ENCODE peak calls at places on chromosome 4, in five cellular contexts. M is IMR-90, X is mesenchymal stem cell, V is H9, W is mesendoderm. T is an unnamed sample.

GRCh38 chr4:89482248-89482647 is 174.6 kb upstream of the GPRIN3 start:
- DNase-seq in X (peak; percentile 36), W (peak; percentile 88), M (peak; percentile 53), V (peak; percentile 39), T (no peak)

GRCh38 chr4:152605641-152606304 is 69.9 kb upstream of the FBXW7 start:
- DNase-seq in W (peak; percentile 94), V (no peak), X (peak; percentile 90), M (peak; percentile 34), T (no peak)

GRCh38 chr4:186743261-186743660 is 19.6 kb upstream of the FAT1 start:
- DNase-seq in M (no peak), V (no peak), X (no peak), W (no peak), T (no peak)

GRCh38 chr4:87985097-87985886 is 9.8 kb downstream of the SPP1 start:
- DNase-seq in W (peak; percentile 86), M (peak; percentile 35), V (peak; percentile 81), X (peak; percentile 64), T (peak; percentile 74)

GRCh38 chr4:158588777-158589176 is 67.1 kb downstream of the RXFP1 start:
- DNase-seq in V (no peak), M (no peak), W (no peak), X (no peak), T (no peak)

GRCh38 chr4:41517747-41518146 is 20.2 kb upstream of the LIMCH1 start:
- DNase-seq in V (no peak), X (no peak), M (no peak), W (no peak), T (no peak)

GRCh38 chr4:67746797-67747495 is 7.2 kb downstream of the GNRHR start:
- DNase-seq in V (no peak), W (peak; percentile 40), M (peak; percentile 51), X (peak; percentile 51), T (no peak)

GRCh38 chr4:165415910-165416309 is 37.1 kb downstream of the CPE start:
- DNase-seq in X (no peak), V (no peak), M (no peak), W (no peak), T (no peak)

GRCh38 chr4:185657191-185657590 is 121.9 kb upstream of the PDLIM3 start:
- DNase-seq in V (no peak), X (no peak), W (no peak), M (no peak), T (no peak)

GRCh38 chr4:22014222-22014741 is 65.7 kb upstream of the KCNIP4 start:
- DNase-seq in V (no peak), W (no peak), M (no peak), X (peak; percentile 15), T (no peak)

GRCh38 chr4:107312366-107312765 is 276.3 kb upstream of the DKK2 start:
- DNase-seq in W (no peak), M (peak; percentile 21), V (no peak), X (no peak), T (no peak)

GRCh38 chr4:89829470-89830138 is 7.4 kb downstream of the SNCA start:
- DNase-seq in M (no peak), X (peak; percentile 45), W (no peak), V (no peak), T (no peak)

GRCh38 chr4:1910643-1911042 is 39.5 kb downstream of the NSD2 start:
- DNase-seq in X (peak; percentile 78), W (peak; percentile 80), V (peak; percentile 62), M (peak; percentile 66), T (peak; percentile 21)

GRCh38 chr4:86960557-86960959 is 25.7 kb downstream of the AFF1 start:
- DNase-seq in M (peak; percentile 46), V (no peak), W (peak; percentile 63), X (peak; percentile 56), T (no peak)

GRCh38 chr4:148166132-148166531 is 276.1 kb downstream of the NR3C2 start:
- DNase-seq in W (no peak), M (no peak), X (no peak), V (no peak), T (no peak)

GRCh38 chr4:120446051-120446567 is 379.5 kb upstream of the MAD2L1 start:
- DNase-seq in X (peak; percentile 33), W (no peak), M (no peak), V (no peak), T (no peak)

GRCh38 chr4:187618701-187619278 is 376.8 kb upstream of the ZFP42 start:
- DNase-seq in X (peak; percentile 52), W (no peak), M (peak; percentile 86), V (no peak), T (no peak)

GRCh38 chr4:665381-665750 is 8.7 kb downstream of the ATP5ME start:
- DNase-seq in V (peak; percentile 16), W (no peak), M (no peak), X (no peak), T (no peak)
- H2BK15ac ChIP-seq in V (peak overlapping the region; percentile 54), W (no peak overlapping the region), M (no peak overlapping the region), X (no peak overlapping the region), T (peak overlapping the region; percentile 10)

DNA sequence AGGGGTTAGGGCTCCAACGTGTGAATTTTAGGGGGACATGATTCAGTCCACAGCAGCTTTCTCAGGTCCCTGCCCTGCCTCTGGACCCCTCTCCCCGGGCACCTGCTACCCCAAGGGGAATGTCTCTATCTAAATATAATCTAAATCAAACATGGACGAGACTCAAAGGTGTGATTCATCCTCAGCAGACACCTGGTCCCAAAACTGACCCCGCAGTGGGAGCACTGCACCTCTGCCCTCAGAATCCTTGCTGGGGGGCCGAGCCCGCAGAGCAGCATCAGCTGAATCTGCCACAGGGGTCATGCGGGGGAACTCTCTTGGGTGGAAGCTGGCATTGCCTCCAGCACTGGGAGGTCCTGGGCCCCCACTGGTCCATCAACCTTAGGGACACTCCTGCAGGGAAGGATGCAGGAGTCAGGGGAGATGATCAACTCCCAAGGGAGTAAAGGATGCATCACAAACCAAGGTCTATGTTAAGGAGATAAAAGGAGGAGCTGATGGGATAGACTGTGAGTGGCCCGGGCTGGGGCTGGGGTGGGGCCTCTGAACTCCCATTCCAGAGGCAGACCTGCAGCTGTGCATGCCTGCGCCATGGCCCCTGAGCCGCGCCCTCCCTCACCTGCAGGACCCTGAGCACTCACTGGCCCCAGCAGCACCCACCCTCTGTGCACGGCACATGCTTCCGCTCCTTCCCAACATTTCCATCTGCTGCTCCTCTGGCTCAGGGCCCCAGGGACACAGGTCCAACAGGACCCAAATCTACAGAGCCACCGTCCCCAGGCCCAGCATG is 54.0 kb downstream of the ADRA2C start:
- DNase-seq in V (no peak), W (no peak), X (no peak), M (no peak), T (no peak)
- H2BK15ac ChIP-seq in V (no peak overlapping the region), W (no peak overlapping the region), X (no peak overlapping the region), M (no peak overlapping the region), T (no peak overlapping the region)

GRCh38 chr4:3742610-3743009 is 23.6 kb upstream of the ADRA2C start:
- DNase-seq in W (no peak), V (no peak), X (no peak), M (no peak), T (no peak)

GRCh38 chr4:3740256-3740655 is 25.9 kb upstream of the ADRA2C start:
- DNase-seq in V (no peak), M (no peak), W (no peak), X (no peak), T (no peak)

GRCh38 chr4:3744232-3744631 is 22.0 kb upstream of the ADRA2C start:
- DNase-seq in V (no peak), X (no peak), M (no peak), W (no peak), T (no peak)

GRCh38 chr4:3739577-3739976 is 26.6 kb upstream of the ADRA2C start:
- DNase-seq in V (no peak), X (no peak), M (no peak), W (no peak), T (no peak)

GRCh38 chr4:3741217-3742011 is 24.8 kb upstream of the ADRA2C start:
- DNase-seq in V (no peak), W (no peak), M (no peak), X (no peak), T (no peak)
- H2BK15ac ChIP-seq in V (no peak overlapping the region), W (no peak overlapping the region), M (no peak overlapping the region), X (no peak overlapping the region), T (no peak overlapping the region)

DNA sequence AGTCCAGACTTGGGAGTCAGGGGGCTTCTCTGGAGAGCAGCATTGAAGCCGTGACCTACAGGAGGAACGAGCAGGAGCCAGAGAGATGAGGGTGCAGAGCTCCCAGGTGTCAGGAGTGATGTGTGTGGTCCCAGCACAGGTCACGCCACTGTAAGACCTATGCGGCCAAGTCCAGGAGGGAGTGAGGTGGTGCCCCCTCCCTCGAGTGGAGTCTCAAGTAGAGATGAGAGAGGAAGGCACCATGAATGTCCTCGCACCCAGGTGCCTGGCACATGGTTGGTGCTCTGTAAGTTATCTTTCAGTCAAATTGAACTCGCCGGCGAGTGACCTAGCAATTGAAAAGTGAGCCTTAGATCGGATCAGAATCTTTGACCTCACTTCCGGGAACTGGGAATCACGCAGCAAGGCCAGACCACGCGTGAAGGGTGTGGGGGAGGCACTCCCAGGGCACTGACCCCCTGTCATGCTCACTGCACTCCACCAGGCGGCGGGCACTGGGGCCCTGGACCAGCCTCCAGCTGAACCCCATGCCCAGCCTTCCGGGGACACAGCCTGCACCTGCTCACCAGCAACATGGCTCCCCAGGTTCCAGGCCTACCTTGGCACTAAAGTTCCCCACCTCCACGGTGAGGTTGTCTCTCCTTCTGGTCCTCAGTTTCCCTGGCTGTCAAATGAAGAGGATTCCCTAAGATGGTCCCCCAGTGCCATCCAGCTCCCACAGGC is 127.4 kb downstream of the HMX1 start:
- DNase-seq in M (no peak), X (no peak), W (no peak), V (peak; percentile 38), T (no peak)
- H2BK15ac ChIP-seq in M (no peak overlapping the region), X (no peak overlapping the region), W (no peak overlapping the region), V (no peak overlapping the region), T (no peak overlapping the region)

DNA sequence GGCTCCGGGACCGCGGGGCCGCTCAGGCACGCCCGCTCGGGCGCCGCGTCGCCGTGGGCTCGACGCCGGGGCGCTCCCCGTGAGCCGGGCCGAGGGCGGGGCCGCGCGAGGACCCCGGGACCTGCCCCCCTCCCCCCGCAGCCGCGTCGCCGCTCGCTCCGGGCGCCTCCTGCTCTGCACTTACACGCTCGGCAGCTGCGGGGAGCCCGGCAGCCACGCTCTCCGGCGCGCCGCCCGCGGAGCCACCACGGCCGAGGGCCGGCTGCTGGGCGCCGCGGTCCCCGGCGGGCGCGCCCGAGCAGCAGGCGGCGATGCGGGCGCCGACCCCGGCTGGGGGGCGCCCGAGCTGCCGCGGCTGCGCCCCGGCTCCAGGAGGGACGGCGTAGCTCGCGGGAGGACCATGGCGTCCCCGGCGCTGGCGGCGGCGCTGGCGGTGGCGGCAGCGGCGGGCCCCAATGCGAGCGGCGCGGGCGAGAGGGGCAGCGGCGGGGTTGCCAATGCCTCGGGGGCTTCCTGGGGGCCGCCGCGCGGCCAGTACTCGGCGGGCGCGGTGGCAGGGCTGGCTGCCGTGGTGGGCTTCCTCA is at the start of gene ADRA2C:
- DNase-seq in X (peak; percentile 5), V (no peak), W (no peak), M (no peak), T (no peak)
- H2BK15ac ChIP-seq in X (no peak within 1 kb of the TSS), V (no peak within 1 kb of the TSS), W (no peak within 1 kb of the TSS), M (no peak within 1 kb of the TSS), T (peak within 1 kb of the TSS; percentile 89)

GRCh38 chr4:180057891-180058643 is 2185.1 kb upstream of the TENM3 start:
- DNase-seq in W (peak; percentile 70), X (peak; percentile 40), V (peak; percentile 62), M (no peak), T (no peak)
- H2BK15ac ChIP-seq in W (peak overlapping the region; percentile 80), X (no peak overlapping the region), V (no peak overlapping the region), M (no peak overlapping the region), T (no peak overlapping the region)

GRCh38 chr4:143581331-143581961 is 67.9 kb downstream of the SMARCA5 start:
- DNase-seq in M (no peak), X (no peak), V (peak; percentile 68), W (peak; percentile 70), T (no peak)
- H2BK15ac ChIP-seq in M (no peak overlapping the region), X (no peak overlapping the region), V (no peak overlapping the region), W (no peak overlapping the region), T (no peak overlapping the region)